ENCODE peak calls at places on chromosome 4, in seven cellular contexts. U is ovary; O is A549; R is heart right ventricle; D is lower lobe of right lung; J is CD8-positive, alpha-beta memory T cell; I is upper lobe of right lung. K is an unnamed sample. For H3K4me1, the result is how much of the 10 kb centered on the place peaks cover.

GRCh38 chr4:90503677-90504076 is 376.5 kb downstream of the CCSER1 start:
- DNase-seq in U (no peak), O (no peak), D (no peak), I (no peak), J (no peak), R (no peak), K (no peak)

GRCh38 chr4:26884486-26884988 is 23.9 kb downstream of the STIM2 start:
- DNase-seq in R (no peak), J (no peak), U (no peak), O (no peak), D (no peak), I (no peak), K (peak)

GRCh38 chr4:174218127-174218790 is 65.2 kb downstream of the FBXO8 start:
- DNase-seq in I (no peak), D (no peak), U (no peak), J (no peak), O (no peak), R (no peak), K (no peak)

GRCh38 chr4:180057891-180058643 is 2185.1 kb upstream of the TENM3 start:
- DNase-seq in U (no peak), D (peak), I (peak), O (peak), J (no peak), R (peak), K (no peak)

GRCh38 chr4:45004847-45005565 is 278.6 kb upstream of the GNPDA2 start:
- DNase-seq in R (no peak), J (no peak), O (no peak), U (no peak), D (no peak), I (no peak), K (no peak)

GRCh38 chr4:147108409-147108808 is 162.7 kb upstream of the TTC29 start:
- DNase-seq in U (no peak), I (no peak), J (no peak), D (no peak), R (no peak), O (no peak), K (no peak)

GRCh38 chr4:105274504-105274903 is 127.8 kb downstream of the TET2 start:
- DNase-seq in U (no peak), D (no peak), J (no peak), I (no peak), O (no peak), R (no peak), K (no peak)

GRCh38 chr4:92387459-92388069 is 83.8 kb downstream of the GRID2 start:
- DNase-seq in J (no peak), U (no peak), O (peak), D (no peak), R (no peak), I (no peak), K (no peak)

GRCh38 chr4:94455081-94455480 is 3.3 kb downstream of the PDLIM5 start:
- DNase-seq in R (peak), O (peak), U (peak), D (peak), J (no peak), I (no peak), K (no peak)

GRCh38 chr4:98677799-98678198 is 19.4 kb upstream of the TSPAN5 start:
- DNase-seq in U (no peak), R (no peak), O (no peak), J (no peak), I (no peak), D (no peak), K (no peak)

GRCh38 chr4:8119877-8120276 is 38.7 kb downstream of the ABLIM2 start:
- DNase-seq in R (peak), I (no peak), J (no peak), D (no peak), U (no peak), O (no peak), K (no peak)

GRCh38 chr4:8118531-8118930 is 40.1 kb downstream of the ABLIM2 start:
- DNase-seq in D (no peak), I (no peak), U (no peak), J (no peak), O (no peak), R (no peak), K (no peak)

GRCh38 chr4:8115916-8116315 is 42.7 kb downstream of the ABLIM2 start:
- DNase-seq in D (no peak), I (no peak), O (no peak), U (no peak), R (no peak), J (peak), K (no peak)

GRCh38 chr4:8117278-8117682 is 41.3 kb downstream of the ABLIM2 start:
- DNase-seq in J (no peak), O (peak), R (peak), U (no peak), I (no peak), D (no peak), K (peak)

DNA sequence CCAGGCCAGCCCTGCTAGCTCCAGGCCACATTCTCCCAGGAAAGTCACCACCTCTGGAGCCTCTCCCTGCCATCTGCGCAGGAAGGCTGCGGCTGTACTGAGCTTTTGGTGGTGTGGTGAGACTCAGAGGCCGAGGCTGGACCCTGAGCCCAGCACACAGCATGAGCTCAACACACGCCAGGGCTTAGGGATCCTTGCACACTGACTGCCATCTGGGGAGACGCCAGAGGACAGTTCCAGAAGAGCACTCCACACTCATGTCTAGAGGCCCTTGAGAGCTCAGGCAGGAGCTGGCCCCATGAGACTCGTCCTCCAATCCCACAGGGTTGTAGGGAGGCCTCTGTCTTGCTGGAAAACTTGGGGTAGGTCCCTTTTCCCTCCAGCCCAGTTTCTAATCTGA is 40.6 kb downstream of the ABLIM2 start:
- DNase-seq in J (no peak), U (no peak), D (no peak), R (no peak), O (no peak), I (no peak), K (no peak)
- H3K4me1 ChIP-seq in J (under half), U (under half), D (under half), R (under half), O (under half), I (under half), K (under half)

GRCh38 chr4:112451831-112452230 is 64.1 kb downstream of the NEUROG2 start:
- DNase-seq in D (no peak), J (no peak), U (no peak), I (no peak), R (no peak), O (no peak), K (no peak)

GRCh38 chr4:112448211-112448745 is 67.7 kb downstream of the NEUROG2 start:
- DNase-seq in R (no peak), J (no peak), U (no peak), O (no peak), D (no peak), I (no peak), K (no peak)

GRCh38 chr4:112449708-112450107 is 66.3 kb downstream of the NEUROG2 start:
- DNase-seq in I (no peak), J (no peak), U (no peak), D (no peak), O (no peak), R (no peak), K (no peak)

GRCh38 chr4:112453321-112453720 is 62.7 kb downstream of the NEUROG2 start:
- DNase-seq in D (no peak), I (no peak), O (no peak), U (no peak), R (no peak), J (no peak), K (no peak)
- H3K4me3 ChIP-seq in D (no peak), I (no peak), O (no peak), U (no peak), R (no peak), J (no peak), K (no peak)

DNA sequence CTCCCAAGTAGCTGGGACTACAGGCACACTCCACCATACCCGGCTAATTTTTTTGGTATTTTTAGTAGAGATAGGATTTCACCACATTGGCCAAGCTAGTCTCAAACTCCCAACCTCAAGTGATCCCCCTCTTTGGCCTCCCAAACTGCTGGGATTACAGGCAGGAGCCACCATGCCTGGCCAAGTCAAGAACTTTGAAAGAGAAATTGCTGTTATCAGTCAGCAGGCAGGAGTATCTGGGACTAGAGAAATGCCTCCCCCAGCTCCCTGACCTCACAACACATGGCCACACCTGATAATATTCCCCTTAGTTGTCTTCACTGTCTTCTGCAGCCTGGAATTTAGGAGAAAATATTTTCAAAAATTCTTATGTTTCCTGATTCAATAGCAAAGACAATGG is 7.4 kb downstream of the TXK start:
- DNase-seq in R (no peak), U (no peak), J (no peak), I (no peak), O (no peak), D (no peak), K (no peak)
- H3K4me1 ChIP-seq in R (under half), U (under half), J (half or more), I (under half), O (under half), D (under half), K (under half)

DNA sequence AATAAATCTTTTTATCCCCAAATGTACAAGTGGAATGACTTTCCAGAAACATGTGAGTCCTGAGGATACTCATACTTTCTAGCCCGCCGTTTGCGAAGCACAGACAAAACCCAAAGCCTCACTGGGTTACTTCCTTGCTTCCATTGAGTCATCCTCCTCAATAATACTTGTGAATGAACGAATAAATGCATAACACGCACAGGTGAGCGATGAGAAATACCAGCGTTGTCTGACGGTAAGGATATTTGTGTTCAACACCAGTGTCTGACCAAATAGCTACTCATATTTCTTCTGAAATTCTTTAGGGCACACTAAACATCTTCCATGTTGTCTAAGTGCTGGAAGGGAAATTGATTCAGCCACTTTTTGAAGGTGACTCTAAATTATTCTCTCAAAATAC is 36.0 kb downstream of the CCNG2 start:
- DNase-seq in J (no peak), D (no peak), U (no peak), R (no peak), I (no peak), O (no peak), K (no peak)
- H3K4me3 ChIP-seq in J (peak), D (no peak), U (no peak), R (peak), I (peak), O (no peak), K (peak)

GRCh38 chr4:153495480-153496206 is 29.5 kb downstream of the TMEM131L start:
- DNase-seq in I (no peak), U (no peak), D (no peak), R (no peak), O (no peak), J (no peak), K (no peak)

GRCh38 chr4:153497091-153497531 is 31.0 kb downstream of the TMEM131L start:
- DNase-seq in I (no peak), O (peak), J (no peak), R (no peak), D (no peak), U (no peak), K (peak)

GRCh38 chr4:153501578-153501977 is 35.4 kb downstream of the TMEM131L start:
- DNase-seq in O (no peak), I (no peak), R (no peak), U (no peak), J (no peak), D (no peak), K (no peak)

GRCh38 chr4:153497988-153498967 is 32.1 kb downstream of the TMEM131L start:
- DNase-seq in J (no peak), O (no peak), U (no peak), I (no peak), D (no peak), R (no peak), K (no peak)

GRCh38 chr4:153499005-153499404 is 32.8 kb downstream of the TMEM131L start:
- DNase-seq in I (no peak), R (no peak), D (no peak), O (no peak), U (no peak), J (no peak), K (no peak)
- H3K4me1 ChIP-seq in I (under half), R (half or more), D (under half), O (under half), U (under half), J (half or more), K (half or more)

GRCh38 chr4:6991249-6991648 is 51.9 kb upstream of the TADA2B start:
- DNase-seq in I (no peak), O (no peak), U (no peak), J (no peak), R (no peak), D (no peak), K (no peak)

GRCh38 chr4:6992728-6993655 is 50.2 kb upstream of the TADA2B start:
- DNase-seq in I (no peak), R (no peak), D (peak), J (no peak), O (no peak), U (no peak), K (no peak)

GRCh38 chr4:6990661-6991060 is 52.5 kb upstream of the TADA2B start:
- DNase-seq in D (no peak), U (no peak), O (no peak), R (no peak), J (no peak), I (no peak), K (no peak)

GRCh38 chr4:6989331-6989923 is 53.7 kb upstream of the TADA2B start:
- DNase-seq in O (no peak), J (no peak), I (no peak), D (no peak), U (no peak), R (no peak), K (no peak)

GRCh38 chr4:6991771-6992557 is 51.2 kb upstream of the TADA2B start:
- DNase-seq in R (no peak), D (no peak), U (no peak), O (no peak), J (no peak), I (no peak), K (no peak)
- H3K4me3 ChIP-seq in R (peak), D (no peak), U (no peak), O (no peak), J (no peak), I (no peak), K (no peak)

GRCh38 chr4:1773754-1774153 is 19.3 kb upstream of the FGFR3 start:
- DNase-seq in D (no peak), J (no peak), U (no peak), R (no peak), I (no peak), O (no peak), K (no peak)

GRCh38 chr4:1777822-1778641 is 15.1 kb upstream of the FGFR3 start:
- DNase-seq in U (no peak), R (no peak), J (no peak), D (no peak), I (no peak), O (peak), K (no peak)

GRCh38 chr4:1775731-1776500 is 17.2 kb upstream of the FGFR3 start:
- DNase-seq in R (no peak), I (no peak), O (peak), J (no peak), U (no peak), D (no peak), K (no peak)

GRCh38 chr4:1778642-1779392 is 14.3 kb upstream of the FGFR3 start:
- DNase-seq in R (no peak), J (no peak), I (no peak), U (no peak), O (no peak), D (no peak), K (no peak)

DNA sequence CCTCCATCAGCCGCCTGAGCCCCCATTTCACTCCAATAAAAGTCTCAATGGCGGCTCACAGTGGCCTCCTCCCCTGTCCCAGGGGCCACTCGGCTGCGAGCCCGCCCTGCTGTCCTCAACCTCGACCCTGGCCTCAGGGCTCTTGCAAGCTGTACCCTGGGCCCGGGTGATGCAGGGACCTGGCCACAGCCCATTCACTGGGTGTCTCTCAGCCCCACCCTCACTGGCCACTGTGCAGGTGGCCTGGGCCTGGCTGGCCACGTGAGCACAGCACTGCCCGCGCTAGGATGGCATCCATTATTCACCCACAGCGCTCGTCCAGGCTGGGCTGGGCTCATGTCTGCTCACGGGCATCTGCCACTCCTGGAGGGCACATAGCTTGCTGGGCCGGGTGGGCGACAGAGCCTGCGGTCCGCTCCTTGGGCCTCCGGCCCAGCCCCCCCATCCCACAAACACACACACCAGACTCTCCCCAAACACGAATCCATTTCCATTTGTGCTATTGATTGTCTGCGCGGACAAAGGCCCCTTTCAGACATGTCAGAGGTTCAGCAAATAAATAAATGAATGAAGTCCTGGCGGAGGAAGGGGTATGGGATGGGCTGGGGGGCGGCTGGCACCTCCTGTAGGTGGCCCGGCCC is 16.5 kb upstream of the FGFR3 start:
- DNase-seq in O (no peak), U (no peak), D (no peak), J (no peak), I (no peak), R (no peak), K (no peak)
- H3K4me1 ChIP-seq in O (under half), U (under half), D (under half), J (under half), I (under half), R (under half), K (under half)

DNA sequence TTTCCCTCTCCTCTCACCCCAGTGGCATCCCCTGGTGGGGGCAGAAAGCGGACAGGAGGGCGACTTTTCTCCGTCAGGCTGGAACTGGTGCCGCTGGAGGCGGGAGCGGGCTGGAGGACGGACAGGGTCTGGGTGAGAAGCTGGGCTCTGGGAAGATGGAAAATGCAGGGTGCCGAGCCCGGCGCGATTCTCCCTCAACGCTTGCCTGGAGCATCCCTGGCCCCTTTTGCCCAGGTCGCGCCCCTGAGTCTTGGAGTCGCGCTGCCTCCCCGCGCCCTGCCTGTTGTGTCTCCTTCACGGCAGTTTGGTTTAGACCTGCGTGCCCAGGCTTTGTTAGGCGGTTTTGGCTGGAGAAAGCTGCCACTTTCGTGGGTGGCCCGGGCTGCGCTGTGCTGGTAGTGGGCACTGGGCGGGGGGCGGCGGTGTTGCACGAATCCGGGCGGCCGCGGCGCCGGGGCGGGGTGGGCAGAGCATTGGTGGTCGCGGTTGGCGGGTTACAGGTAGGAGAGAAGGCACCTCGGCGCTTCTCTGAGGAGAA is 2.0 kb downstream of the ADGRL3 start:
- DNase-seq in R (peak), D (peak), J (no peak), U (no peak), I (no peak), O (no peak), K (no peak)
- H3K4me3 ChIP-seq in R (peak), D (peak), J (no peak), U (peak), I (peak), O (no peak), K (no peak)

DNA sequence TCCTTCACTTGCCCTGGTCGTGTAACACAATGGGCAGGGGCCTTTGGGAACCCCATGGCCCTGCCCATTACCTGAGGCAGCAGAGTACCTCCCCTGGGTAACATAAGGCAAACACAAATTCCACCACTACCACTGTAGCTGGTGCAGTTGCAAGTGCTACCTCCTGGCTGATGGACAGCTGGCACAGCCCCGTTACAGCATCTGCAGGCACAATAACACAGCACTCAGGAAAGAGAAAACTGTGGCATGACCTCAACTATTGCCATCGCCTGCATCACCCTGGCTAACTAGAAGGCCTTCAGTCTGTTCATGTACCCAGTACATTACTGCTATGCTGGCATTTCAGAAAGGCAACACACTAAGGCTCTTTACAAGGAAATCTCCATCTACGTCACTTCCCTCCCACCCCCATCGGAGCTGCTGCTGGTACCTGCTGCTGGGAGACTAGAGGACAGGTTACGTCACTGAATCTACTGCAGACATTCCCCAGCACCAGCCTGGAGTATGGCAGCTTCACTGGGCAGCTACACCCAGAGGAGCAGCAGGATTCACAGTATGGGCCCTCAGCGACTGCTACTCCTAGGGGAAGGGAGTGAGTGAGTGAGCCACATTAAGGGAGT is 39.4 kb downstream of the ARFIP1 start:
- DNase-seq in O (no peak), J (no peak), R (no peak), I (no peak), D (no peak), U (no peak), K (no peak)
- H3K4me1 ChIP-seq in O (under half), J (under half), R (under half), I (under half), D (under half), U (under half), K (under half)

GRCh38 chr4:153223418-153223792 is 19.2 kb downstream of the TRIM2 start:
- DNase-seq in J (no peak), I (no peak), O (no peak), D (no peak), U (no peak), R (no peak), K (no peak)
- H3K4me3 ChIP-seq in J (peak), I (peak), O (no peak), D (peak), U (peak), R (peak), K (peak)